ENCODE peak calls at places on chromosome 1, in seven cellular contexts. S, V, J, X, G, T and B are unnamed samples.

GRCh38 chr1:59484090-59484489 is 187.2 kb downstream of the FGGY start:
- DNase-seq in S (no peak), V (no peak), J (no peak), X (peak), G (no peak), T (no peak), B (no peak)

GRCh38 chr1:246971322-246971721 is 36.5 kb downstream of the ZNF695 start:
- DNase-seq in S (no peak), V (no peak), J (no peak), X (peak), G (peak), T (peak), B (peak)

GRCh38 chr1:222996307-222996983 is 146.6 kb downstream of the TLR5 start:
- DNase-seq in S (no peak), V (no peak), J (no peak), X (no peak), G (no peak), T (no peak), B (no peak)

GRCh38 chr1:27884182-27884954 is 12.0 kb downstream of the THEMIS2 start:
- DNase-seq in S (no peak), V (no peak), J (no peak), X (no peak), G (no peak), T (no peak), B (no peak)

GRCh38 chr1:90204036-90204594 is 209.2 kb downstream of the ZNF326 start:
- DNase-seq in S (no peak), V (no peak), J (no peak), X (no peak), G (no peak), T (no peak), B (no peak)

GRCh38 chr1:212234431-212235298 is 50.5 kb upstream of the PPP2R5A start:
- DNase-seq in S (no peak), V (peak), J (peak), X (peak), G (no peak), T (no peak), B (no peak)

GRCh38 chr1:220067246-220068204 is 21.2 kb upstream of the EPRS1 start:
- DNase-seq in S (no peak), V (no peak), J (no peak), X (no peak), G (no peak), T (no peak), B (no peak)

GRCh38 chr1:202319381-202320080 is 22.2 kb downstream of the UBE2T start:
- DNase-seq in S (no peak), V (no peak), J (no peak), X (no peak), G (no peak), T (no peak), B (no peak)

GRCh38 chr1:89703469-89703868 is 70.5 kb downstream of the LRRC8C start:
- DNase-seq in S (no peak), V (no peak), J (no peak), X (no peak), G (no peak), T (no peak), B (no peak)

GRCh38 chr1:86018311-86018923 is 138.2 kb downstream of the COL24A1 start:
- DNase-seq in S (no peak), V (peak), J (no peak), X (peak), G (no peak), T (peak), B (no peak)

GRCh38 chr1:185974367-185974766 is 240.2 kb downstream of the HMCN1 start:
- DNase-seq in S (no peak), V (no peak), J (no peak), X (no peak), G (no peak), T (no peak), B (no peak)

GRCh38 chr1:233993651-233994050 is 89.2 kb downstream of the SLC35F3 start:
- DNase-seq in S (no peak), V (peak), J (no peak), X (peak), G (no peak), T (no peak), B (peak)

GRCh38 chr1:109927908-109928307 is 17.3 kb downstream of the CSF1 start:
- DNase-seq in S (no peak), V (no peak), J (no peak), X (no peak), G (no peak), T (no peak), B (no peak)

GRCh38 chr1:3352084-3352951 is 102.1 kb upstream of the ARHGEF16 start:
- DNase-seq in S (no peak), V (peak), J (no peak), X (no peak), G (no peak), T (no peak), B (peak)